ENCODE peak calls at places on chromosomes 5 and 9, in ten cellular contexts. P is kidney epithelial cell; H is astrocyte of the spinal cord; U is stimulated activated CD8-positive, alpha-beta memory T cell treated with anti-CD3 and anti-CD28 coated beads, Interleukin-2, amount 100 ng/mL, for 1 hour; J is activated naive CD8-positive, alpha-beta T cell treated with anti-CD3 and anti-CD28 coated beads, Interleukin-2, amount 10 ng/mL, durations not matched to agents 7 days and 5 days; K is cardiac muscle cell; T is stimulated activated CD4-positive, alpha-beta T cell treated with anti-CD3 and anti-CD28 coated beads, Interleukin-12 subunit alpha, Interleukin-12 subunit beta, amount 100 ng/mL, for 4 hours; E is T1000; L is brain pericyte; C is endothelial cell of umbilical vein. A is an unnamed sample.

GRCh38 chr5:146794326-146795029 is 84.1 kb downstream of the PPP2R2B start:
- DNase-seq in E (no peak), P (no peak), L (no peak), C (no peak), T (no peak), U (no peak), H (peak), J (no peak), K (no peak), A (no peak)

GRCh38 chr9:75754090-75754489 is 136.4 kb upstream of the PCSK5 start:
- DNase-seq in E (no peak), C (no peak), J (no peak), L (no peak), P (no peak), K (peak), T (no peak), H (no peak), U (no peak), A (no peak)

GRCh38 chr5:100800552-100800951 is 102.5 kb downstream of the ST8SIA4 start:
- DNase-seq in E (no peak), P (no peak), H (no peak), T (no peak), L (no peak), C (no peak), U (no peak), K (no peak), J (no peak), A (no peak)

GRCh38 chr9:114071197-114071795 is 6.8 kb downstream of the AMBP start:
- DNase-seq in U (no peak), P (no peak), L (no peak), H (no peak), J (no peak), K (no peak), E (no peak), T (no peak), C (no peak), A (no peak)

GRCh38 chr5:62112689-62113220 is 193.3 kb upstream of the KIF2A start:
- DNase-seq in L (no peak), E (no peak), P (no peak), J (no peak), T (no peak), U (no peak), H (no peak), C (no peak), K (no peak), A (no peak)

GRCh38 chr9:81771606-81772005 is 82.3 kb upstream of the TLE1 start:
- DNase-seq in C (peak), H (peak), K (no peak), U (no peak), E (peak), P (peak), T (no peak), L (no peak), J (no peak), A (no peak)

GRCh38 chr5:160769264-160769663 is 82.7 kb downstream of the ATP10B start:
- DNase-seq in T (no peak), H (no peak), K (no peak), U (no peak), P (no peak), E (no peak), J (no peak), L (no peak), C (no peak), A (no peak)

GRCh38 chr5:109612278-109612905 is 77.3 kb upstream of the MAN2A1 start:
- DNase-seq in L (no peak), J (no peak), C (no peak), U (no peak), E (no peak), P (no peak), T (no peak), H (no peak), K (no peak), A (peak)

GRCh38 chr5:171629221-171630005 is 156.2 kb upstream of the SMIM23 start:
- DNase-seq in E (no peak), C (no peak), P (no peak), U (no peak), K (no peak), J (no peak), H (no peak), L (no peak), T (no peak), A (no peak)

GRCh38 chr5:107539163-107539445 is 131.6 kb downstream of the EFNA5 start:
- DNase-seq in P (no peak), J (no peak), E (no peak), H (no peak), T (no peak), L (no peak), C (no peak), K (no peak), U (no peak), A (no peak)

GRCh38 chr5:126015244-126016054 is 407.8 kb upstream of the GRAMD2B start:
- DNase-seq in T (no peak), C (peak), P (peak), U (no peak), H (peak), L (no peak), K (no peak), J (no peak), E (peak), A (no peak)

GRCh38 chr5:71586052-71586940 is 844 bp upstream of the MCCC2 start:
- DNase-seq in T (no peak), U (no peak), H (no peak), E (peak), C (peak), P (no peak), L (no peak), J (peak), K (peak), A (no peak)

GRCh38 chr5:139647406-139648204 is 544 bp upstream of the CXXC5 start:
- DNase-seq in L (no peak), H (no peak), E (no peak), P (no peak), T (no peak), C (no peak), K (no peak), J (peak), U (no peak), A (peak)

GRCh38 chr5:105506692-105507277 is 1944.2 kb upstream of the NUDT12 start:
- DNase-seq in U (no peak), J (no peak), E (no peak), T (no peak), P (no peak), C (peak), K (peak), L (no peak), H (peak), A (no peak)

GRCh38 chr9:114893622-114894021 is 36.8 kb downstream of the TNFSF8 start:
- DNase-seq in J (no peak), H (no peak), T (no peak), E (no peak), C (peak), K (no peak), P (no peak), U (no peak), L (no peak), A (no peak)

GRCh38 chr9:117300686-117301085 is 114.2 kb downstream of the ASTN2 start:
- DNase-seq in T (no peak), P (no peak), L (no peak), U (no peak), K (no peak), E (no peak), H (no peak), C (no peak), J (no peak), A (no peak)

GRCh38 chr5:56128166-56128565 is 105.0 kb downstream of the ANKRD55 start:
- DNase-seq in C (no peak), L (no peak), E (no peak), H (no peak), P (no peak), J (no peak), U (no peak), K (peak), T (peak), A (no peak)

GRCh38 chr9:95197692-95198271 is 119.7 kb downstream of the FANCC start:
- DNase-seq in L (no peak), J (no peak), E (no peak), C (no peak), P (no peak), T (no peak), U (no peak), H (peak), K (no peak), A (no peak)

GRCh38 chr5:120615967-120616645 is 152.0 kb downstream of the PRR16 start:
- DNase-seq in J (no peak), L (no peak), U (no peak), K (no peak), T (no peak), P (peak), H (peak), E (no peak), C (no peak), A (no peak)

GRCh38 chr5:178106556-178107239 is 6.6 kb upstream of the N4BP3 start:
- DNase-seq in T (no peak), L (no peak), K (no peak), J (no peak), U (no peak), H (no peak), P (no peak), E (no peak), C (no peak), A (no peak)

GRCh38 chr5:39867923-39868322 is 443.1 kb upstream of the DAB2 start:
- DNase-seq in K (no peak), U (no peak), H (no peak), L (no peak), E (no peak), T (no peak), J (no peak), C (no peak), P (no peak), A (no peak)

GRCh38 chr9:86096382-86096781 is 3.0 kb downstream of the GOLM1 start:
- DNase-seq in H (peak), E (no peak), L (no peak), P (no peak), K (no peak), T (no peak), C (no peak), J (no peak), U (no peak), A (no peak)

GRCh38 chr9:125391704-125392103 is 130.1 kb downstream of the GAPVD1 start:
- DNase-seq in L (no peak), T (no peak), K (no peak), P (no peak), C (no peak), U (no peak), H (no peak), J (no peak), E (no peak), A (no peak)

GRCh38 chr5:94241288-94241651 is 377.1 kb downstream of the KIAA0825 start:
- DNase-seq in J (no peak), C (no peak), K (no peak), P (peak), L (no peak), E (no peak), T (no peak), H (peak), U (no peak), A (no peak)

GRCh38 chr9:69811329-69811989 is 9.2 kb upstream of the CFAP95 start:
- DNase-seq in K (no peak), E (no peak), J (no peak), H (no peak), U (no peak), C (no peak), T (no peak), L (no peak), P (no peak), A (no peak)

GRCh38 chr9:117414906-117415583 is at the start of gene ASTN2:
- DNase-seq in U (no peak), H (no peak), J (no peak), K (peak), T (no peak), C (no peak), E (no peak), L (no peak), P (no peak), A (no peak)

GRCh38 chr5:132497488-132497997 is 7.0 kb upstream of the IRF1 start:
- DNase-seq in U (no peak), J (peak), C (peak), T (no peak), E (peak), K (peak), P (peak), H (peak), L (no peak), A (peak)

GRCh38 chr5:59587489-59588337 is 305.8 kb downstream of the PDE4D start:
- DNase-seq in U (no peak), J (no peak), P (peak), E (no peak), C (peak), T (no peak), L (peak), H (peak), K (peak), A (peak)

GRCh38 chr5:59097116-59097515 is 514.2 kb downstream of the RAB3C start:
- DNase-seq in L (no peak), E (no peak), J (no peak), P (no peak), H (peak), T (no peak), K (no peak), U (no peak), C (no peak), A (no peak)